ENCODE peak calls at places on chromosomes 11 and 22, in five cellular contexts. T is Karpas-422, W is activated gamma-delta T cell treated with Interleukin-2 at 50 U/mL for 16 hours, N is EH, M is SK-MEL-5. A is an unnamed sample.

GRCh38 chr11:60912223-60912850 is 1.6 kb upstream of the TMEM109 start:
- DNase-seq in W (peak; percentile 27), N (no peak), M (no peak), T (no peak), A (no peak)

GRCh38 chr11:95095858-95096587 is 6.4 kb downstream of the ENDOD1 start:
- DNase-seq in M (peak; percentile 17), T (peak; percentile 87), N (peak; percentile 63), W (no peak), A (peak; percentile 71)

GRCh38 chr11:829116-829945 is 1.6 kb downstream of the CRACR2B start:
- DNase-seq in M (no peak), W (no peak), T (peak; percentile 65), N (no peak), A (peak; percentile 76)

GRCh38 chr22:49937758-49938564 is 19.5 kb downstream of the CRELD2 start:
- DNase-seq in W (no peak), M (peak; percentile 85), T (no peak), N (no peak), A (no peak)

GRCh38 chr11:31690041-31690440 is 121.1 kb downstream of the PAX6 start:
- DNase-seq in W (no peak), M (no peak), N (no peak), T (no peak), A (no peak)

GRCh38 chr11:206002-206384 is 1.2 kb downstream of the BET1L start:
- DNase-seq in M (no peak), N (no peak), T (no peak), W (no peak), A (no peak)

GRCh38 chr11:118522571-118523072 is 4.7 kb upstream of the TTC36 start:
- DNase-seq in T (no peak), M (peak; percentile 62), W (no peak), N (peak; percentile 54), A (peak; percentile 48)

GRCh38 chr11:86519064-86519911 is 144.6 kb downstream of the CCDC81 start:
- DNase-seq in N (peak; percentile 96), M (no peak), T (no peak), W (no peak), A (peak; percentile 22)